ENCODE peak calls at places on chromosomes 4 and X, in four cellular contexts. C is endodermal cell, Z is foreskin keratinocyte, U is HL-60. Y is an unnamed sample.

GRCh38 chr4:169437299-169438047 is 166.7 kb upstream of the SH3RF1 start:
- DNase-seq in C (no peak), Z (no peak), U (no peak), Y (no peak)

GRCh38 chr4:18954538-18954937 is 933.0 kb upstream of the LCORL start:
- DNase-seq in C (no peak), Z (no peak), U (no peak), Y (no peak)

GRCh38 chrX:46559062-46559461 is 13.8 kb upstream of the ZNF674 start:
- DNase-seq in C (no peak), Z (no peak), U (no peak), Y (no peak)

GRCh38 chr4:119034276-119035008 is 101.2 kb upstream of the MYOZ2 start:
- DNase-seq in C (peak; percentile 70), Z (no peak), U (no peak), Y (no peak)

GRCh38 chr4:51906167-51906647 is 63.3 kb downstream of the DCUN1D4 start:
- DNase-seq in C (no peak), Z (no peak), U (peak; percentile 87), Y (peak; percentile 8)

GRCh38 chr4:8409271-8410065 is 31.1 kb downstream of the ACOX3 start:
- DNase-seq in C (no peak), Z (no peak), U (no peak), Y (no peak)

GRCh38 chr4:154433543-154433942 is 58.1 kb downstream of the DCHS2 start:
- DNase-seq in C (no peak), Z (no peak), U (no peak), Y (no peak)

GRCh38 chr4:172758586-172759340 is 409.8 kb upstream of the GALNT7 start:
- DNase-seq in C (no peak), Z (peak; percentile 74), U (no peak), Y (no peak)

GRCh38 chr4:385934-386707 is 48.5 kb downstream of the ZNF141 start:
- DNase-seq in C (no peak), Z (no peak), U (no peak), Y (no peak)

GRCh38 chr4:38674206-38675144 is 10.5 kb downstream of the KLF3 start:
- DNase-seq in C (peak; percentile 64), Z (peak; percentile 43), U (no peak), Y (peak; percentile 16)

GRCh38 chr4:73620115-73620792 is at the start of gene RASSF6:
- DNase-seq in C (peak; percentile 95), Z (peak; percentile 83), U (no peak), Y (peak; percentile 91)

GRCh38 chrX:23332888-23333821 is 1.5 kb upstream of the PTCHD1 start:
- DNase-seq in C (peak; percentile 84), Z (no peak), U (no peak), Y (no peak)

GRCh38 chr4:1584498-1584897 is 99.6 kb downstream of the FAM53A start:
- DNase-seq in C (peak; percentile 31), Z (no peak), U (no peak), Y (no peak)

GRCh38 chr4:93776386-93777080 is 52.0 kb upstream of the ATOH1 start:
- DNase-seq in C (no peak), Z (peak; percentile 98), U (no peak), Y (no peak)

GRCh38 chr4:102543030-102543505 is 41.9 kb downstream of the NFKB1 start:
- DNase-seq in C (no peak), Z (peak; percentile 68), U (no peak), Y (no peak)

GRCh38 chr4:184064877-184065276 is 152.8 kb downstream of the ENPP6 start:
- DNase-seq in C (no peak), Z (no peak), U (no peak), Y (peak; percentile 62)

GRCh38 chrX:21948897-21949578 is 8.5 kb downstream of the SMS start:
- DNase-seq in C (peak; percentile 29), Z (no peak), U (no peak), Y (no peak)

GRCh38 chr4:183747931-183748664 is 89.0 kb downstream of the TRAPPC11 start:
- DNase-seq in C (no peak), Z (peak; percentile 34), U (no peak), Y (no peak)

GRCh38 chr4:185068837-185069236 is 50.5 kb downstream of the HELT start:
- DNase-seq in C (peak; percentile 74), Z (no peak), U (no peak), Y (no peak)
- TF ChIP-seq CTCF in C (peak; percentile 51), Z (no peak), U (no peak), Y (no peak)

GRCh38 chrX:139831017-139831416 is 101.8 kb downstream of the ATP11C start:
- DNase-seq in C (no peak), Z (no peak), U (no peak), Y (no peak)

GRCh38 chrX:139825618-139826017 is 107.2 kb downstream of the ATP11C start:
- DNase-seq in C (no peak), Z (no peak), U (no peak), Y (no peak)

GRCh38 chrX:139826065-139827044 is 106.5 kb downstream of the ATP11C start:
- DNase-seq in C (no peak), Z (peak; percentile 66), U (no peak), Y (no peak)

GRCh38 chrX:139828830-139829229 is 104.0 kb downstream of the ATP11C start:
- DNase-seq in C (no peak), Z (no peak), U (no peak), Y (no peak)

DNA sequence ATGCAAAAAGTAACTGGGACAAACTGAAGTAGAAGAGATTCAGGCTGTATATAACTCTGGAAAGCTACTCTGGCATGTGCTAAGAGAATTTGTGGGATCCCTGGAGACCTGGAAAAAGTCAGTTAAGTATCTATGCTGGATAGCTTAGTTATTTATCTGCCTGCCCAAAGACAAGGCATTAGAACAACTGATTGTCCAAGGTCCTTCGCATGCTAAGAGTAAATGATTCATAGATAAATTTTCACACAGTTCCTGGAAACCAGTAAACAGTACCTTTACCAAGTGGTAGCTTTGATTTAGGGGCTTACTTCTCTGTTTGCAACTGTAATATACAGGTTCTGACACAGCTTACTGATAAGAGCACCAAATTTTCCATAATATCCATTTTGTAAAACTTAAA is 104.8 kb downstream of the ATP11C start:
- DNase-seq in C (no peak), Z (no peak), U (no peak), Y (no peak)
- TF ChIP-seq CTCF in C (no peak), Z (no peak), U (no peak), Y (no peak)

GRCh38 chr4:120291541-120291940 is 224.9 kb upstream of the MAD2L1 start:
- DNase-seq in C (no peak), Z (no peak), U (no peak), Y (no peak)

GRCh38 chr4:120290553-120290952 is 223.9 kb upstream of the MAD2L1 start:
- DNase-seq in C (no peak), Z (no peak), U (no peak), Y (no peak)

GRCh38 chr4:120286813-120287212 is 220.2 kb upstream of the MAD2L1 start:
- DNase-seq in C (peak; percentile 49), Z (no peak), U (no peak), Y (no peak)
- TF ChIP-seq CTCF in C (peak; percentile 81), Z (no peak), U (no peak), Y (no peak)

GRCh38 chr4:111934294-111934693 is 211.0 kb upstream of the FAM241A start:
- DNase-seq in C (no peak), Z (peak; percentile 48), U (no peak), Y (no peak)

GRCh38 chr4:111941957-111942356 is 203.3 kb upstream of the FAM241A start:
- DNase-seq in C (no peak), Z (no peak), U (no peak), Y (no peak)

GRCh38 chr4:111933703-111934102 is 211.6 kb upstream of the FAM241A start:
- DNase-seq in C (no peak), Z (no peak), U (no peak), Y (no peak)

GRCh38 chr4:111937368-111937767 is 207.9 kb upstream of the FAM241A start:
- DNase-seq in C (no peak), Z (peak; percentile 70), U (no peak), Y (no peak)
- TF ChIP-seq CTCF in C (peak; percentile 76), Z (peak; percentile 74), U (no peak), Y (no peak)

GRCh38 chrX:18931972-18932371 is 51.9 kb downstream of the PHKA2 start:
- DNase-seq in C (peak; percentile 51), Z (no peak), U (no peak), Y (peak; percentile 10)
- TF ChIP-seq CTCF in C (peak; percentile 73), Z (peak; percentile 57), U (no peak), Y (no peak)

GRCh38 chrX:68685722-68686683 is 38.5 kb downstream of the STARD8 start:
- DNase-seq in C (peak; percentile 85), Z (no peak), U (peak; percentile 51), Y (no peak)
- TF ChIP-seq CTCF in C (peak; percentile 35), Z (peak; percentile 9), U (no peak), Y (no peak)

GRCh38 chrX:19017271-19017670 is 33.4 kb upstream of the PHKA2 start:
- DNase-seq in C (peak; percentile 70), Z (no peak), U (peak; percentile 1), Y (peak; percentile 30)
- TF ChIP-seq CTCF in C (peak; percentile 77), Z (peak; percentile 56), U (peak; percentile 5), Y (peak; percentile 41)

GRCh38 chr4:158496030-158496741 is 25.5 kb upstream of the RXFP1 start:
- DNase-seq in C (peak; percentile 91), Z (peak; percentile 11), U (no peak), Y (peak; percentile 48)
- TF ChIP-seq CTCF in C (peak; percentile 93), Z (peak; percentile 71), U (peak; percentile 38), Y (peak; percentile 36)

GRCh38 chr4:54139332-54139731 is 39.4 kb downstream of the GSX2 start:
- DNase-seq in C (no peak), Z (no peak), U (no peak), Y (no peak)
- TF ChIP-seq CTCF in C (no peak), Z (no peak), U (no peak), Y (no peak)

Y was measured in Calu3.